ENCODE peak calls at places on chromosome X, in six cellular contexts. V is stomach, N is SK-N-SH, L is suprapubic skin, J is sigmoid colon, D is K562. S is an unnamed sample. For H3K4me1, the result is how much of the 10 kb centered on the place peaks cover.

GRCh38 chrX:15310117-15310516 is 5.3 kb downstream of the ASB11 start:
- DNase-seq in V (peak), N (no peak), L (no peak), J (no peak), D (no peak), S (no peak)

GRCh38 chrX:16946971-16947562 is 609 bp downstream of the REPS2 start:
- DNase-seq in V (peak), N (no peak), L (no peak), J (peak), D (no peak), S (peak)

GRCh38 chrX:16484338-16484737 is 165.6 kb upstream of the S100G start:
- DNase-seq in V (no peak), N (no peak), L (no peak), J (no peak), D (no peak), S (no peak)

GRCh38 chrX:137945470-137945869 is 379.5 kb downstream of the ZIC3 start:
- DNase-seq in V (no peak), N (no peak), L (no peak), J (no peak), D (no peak), S (no peak)

GRCh38 chrX:78573630-78574029 is 85.5 kb downstream of the RTL3 start:
- DNase-seq in V (no peak), N (no peak), L (no peak), J (no peak), D (no peak), S (no peak)

GRCh38 chrX:134396174-134396573 is 63.8 kb upstream of the HPRT1 start:
- DNase-seq in V (no peak), N (peak), L (no peak), J (no peak), D (no peak), S (no peak)

GRCh38 chrX:40157228-40158035 is 59.7 kb upstream of the BCOR start:
- DNase-seq in V (no peak), N (no peak), L (no peak), J (no peak), D (no peak), S (no peak)

GRCh38 chrX:103464071-103464773 is 55.1 kb downstream of the RAB40A start:
- DNase-seq in V (no peak), N (peak), L (no peak), J (no peak), D (peak), S (peak)

GRCh38 chrX:57265126-57265525 is 21.4 kb upstream of the FAAH2 start:
- DNase-seq in V (no peak), N (no peak), L (no peak), J (no peak), D (no peak), S (no peak)

GRCh38 chrX:129565046-129565649 is 25.1 kb downstream of the OCRL start:
- DNase-seq in V (peak), N (no peak), L (no peak), J (no peak), D (no peak), S (no peak)

GRCh38 chrX:71930298-71930697 is 19.7 kb downstream of the NHSL2 start:
- DNase-seq in V (no peak), N (no peak), L (no peak), J (no peak), D (no peak), S (no peak)

GRCh38 chrX:105822138-105823091 is at the start of gene NRK:
- DNase-seq in V (no peak), N (peak), L (no peak), J (peak), D (no peak), S (no peak)

GRCh38 chrX:79369871-79370270 is 2.7 kb upstream of the ITM2A start:
- DNase-seq in V (no peak), N (no peak), L (no peak), J (no peak), D (no peak), S (no peak)

GRCh38 chrX:63466690-63467089 is 115.6 kb upstream of the SPIN4 start:
- DNase-seq in V (no peak), N (no peak), L (no peak), J (no peak), D (no peak), S (no peak)

GRCh38 chrX:5632887-5633286 is 595.8 kb downstream of the NLGN4X start:
- DNase-seq in V (no peak), N (no peak), L (no peak), J (no peak), D (no peak), S (no peak)

GRCh38 chrX:132022863-132023116 is 312 bp upstream of the STK26 start:
- DNase-seq in V (no peak), N (no peak), L (no peak), J (no peak), D (no peak), S (no peak)

GRCh38 chrX:69305333-69306062 is 140.2 kb upstream of the PJA1 start:
- DNase-seq in V (no peak), N (no peak), L (no peak), J (no peak), D (no peak), S (no peak)

GRCh38 chrX:21840199-21840557 is 761 bp downstream of the MBTPS2 start:
- DNase-seq in V (no peak), N (no peak), L (no peak), J (no peak), D (no peak), S (no peak)

GRCh38 chrX:132837971-132838370 is 120.5 kb downstream of the HS6ST2 start:
- DNase-seq in V (no peak), N (no peak), L (no peak), J (no peak), D (no peak), S (peak)

GRCh38 chrX:118577041-118577440 is 81.4 kb downstream of the DOCK11 start:
- DNase-seq in V (peak), N (no peak), L (no peak), J (peak), D (no peak), S (no peak)

GRCh38 chrX:39726810-39727209 is 370.9 kb downstream of the BCOR start:
- DNase-seq in V (no peak), N (peak), L (no peak), J (peak), D (no peak), S (peak)

GRCh38 chrX:39688576-39689373 is 409.0 kb downstream of the BCOR start:
- DNase-seq in V (peak), N (peak), L (no peak), J (peak), D (peak), S (peak)

GRCh38 chrX:71616672-71617529 is 1.4 kb downstream of the CXCR3 start:
- DNase-seq in V (no peak), N (peak), L (no peak), J (no peak), D (no peak), S (peak)

GRCh38 chrX:131572372-131573014 is 28.6 kb downstream of the OR13H1 start:
- DNase-seq in V (no peak), N (no peak), L (no peak), J (no peak), D (no peak), S (no peak)

GRCh38 chrX:10163031-10163430 is 6.3 kb downstream of the CLCN4 start:
- DNase-seq in V (no peak), N (no peak), L (no peak), J (no peak), D (no peak), S (no peak)

GRCh38 chrX:128975716-128976115 is 547.6 kb downstream of the SMARCA1 start:
- DNase-seq in V (peak), N (peak), L (no peak), J (no peak), D (peak), S (peak)

GRCh38 chrX:38305971-38306370 is 21.3 kb downstream of the RPGR start:
- DNase-seq in V (no peak), N (no peak), L (no peak), J (no peak), D (no peak), S (no peak)

GRCh38 chrX:8237718-8238117 is 66.7 kb upstream of the VCX2 start:
- DNase-seq in V (no peak), N (no peak), L (no peak), J (no peak), D (no peak), S (no peak)

GRCh38 chrX:10017866-10018265 is 50.7 kb downstream of the CLDN34 start:
- DNase-seq in V (no peak), N (no peak), L (no peak), J (peak), D (no peak), S (no peak)

DNA sequence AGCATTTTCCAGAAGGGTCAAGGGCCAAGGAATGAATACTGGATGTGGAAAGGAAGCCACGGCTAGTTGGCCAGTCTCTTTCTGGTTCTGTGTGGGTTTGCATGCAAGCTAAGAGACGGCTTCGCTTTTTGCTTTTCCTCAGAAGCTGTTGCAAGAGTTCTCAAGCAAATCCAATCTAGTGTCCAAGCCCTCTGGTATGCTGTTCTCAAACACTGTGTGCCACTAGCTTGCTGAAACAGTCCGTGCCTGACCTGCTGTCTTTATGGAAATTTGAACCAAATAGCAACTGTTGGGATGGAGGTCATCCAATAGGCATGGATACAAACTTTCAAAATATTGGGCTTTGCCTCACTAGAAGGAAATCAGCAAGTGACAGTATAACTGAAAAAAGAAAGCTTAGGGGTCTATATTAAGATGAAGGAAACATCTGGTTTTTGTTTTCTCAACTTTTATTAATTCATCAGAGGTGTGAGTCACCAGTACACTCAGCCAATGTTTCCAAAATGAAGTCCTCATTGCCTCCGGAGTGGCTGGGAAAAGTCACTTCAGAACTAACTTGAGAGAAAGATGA is 70.5 kb downstream of the SLC9A6 start:
- DNase-seq in V (no peak), N (no peak), L (no peak), J (peak), D (no peak), S (no peak)
- TF ChIP-seq EP300 in V (peak), N (no peak), L (peak), J (peak), D (no peak), S (peak)

DNA sequence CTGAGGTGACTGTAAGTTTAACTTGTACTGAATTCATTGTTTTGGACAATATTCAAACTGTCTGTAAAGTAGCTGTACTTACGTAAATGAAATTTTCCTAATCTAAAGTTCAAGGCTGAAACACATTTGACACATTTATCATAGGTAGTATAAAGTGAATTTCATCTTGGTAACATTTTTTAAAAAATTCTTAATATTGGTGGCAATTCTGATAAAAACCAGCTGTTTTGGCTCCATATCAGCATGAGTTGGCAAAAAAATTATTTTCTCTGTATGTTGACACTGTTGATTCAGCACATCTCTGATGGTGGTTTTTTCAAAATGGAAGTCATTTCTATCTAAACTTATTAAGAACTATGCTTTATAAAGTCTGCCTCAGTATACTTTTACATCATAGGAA is 30.9 kb downstream of the CXorf58 start:
- DNase-seq in V (no peak), N (no peak), L (no peak), J (no peak), D (peak), S (no peak)
- TF ChIP-seq POLR2AphosphoS5 in V (no peak), N (no peak), L (no peak), J (no peak), D (no peak), S (no peak)

GRCh38 chrX:2435465-2435864 is 65.3 kb downstream of the DHRSX start:
- DNase-seq in V (no peak), N (no peak), L (no peak), J (no peak), D (no peak), S (no peak)
- H3K4me1 ChIP-seq in V (under half), N (under half), L (under half), J (under half), D (under half), S (under half)

GRCh38 chrX:124440674-124441073 is 94.3 kb downstream of the SH2D1A start:
- DNase-seq in V (no peak), N (no peak), L (no peak), J (no peak), D (no peak), S (no peak)
- TF ChIP-seq EP300 in V (no peak), N (no peak), L (no peak), J (no peak), D (no peak), S (no peak)

GRCh38 chrX:1417921-1418875 is 26.3 kb upstream of the SLC25A6 start:
- DNase-seq in V (no peak), N (no peak), L (peak), J (peak), D (no peak), S (no peak)
- TF ChIP-seq POLR2AphosphoS5 in V (no peak), N (no peak), L (no peak), J (no peak), D (no peak), S (no peak)

DNA sequence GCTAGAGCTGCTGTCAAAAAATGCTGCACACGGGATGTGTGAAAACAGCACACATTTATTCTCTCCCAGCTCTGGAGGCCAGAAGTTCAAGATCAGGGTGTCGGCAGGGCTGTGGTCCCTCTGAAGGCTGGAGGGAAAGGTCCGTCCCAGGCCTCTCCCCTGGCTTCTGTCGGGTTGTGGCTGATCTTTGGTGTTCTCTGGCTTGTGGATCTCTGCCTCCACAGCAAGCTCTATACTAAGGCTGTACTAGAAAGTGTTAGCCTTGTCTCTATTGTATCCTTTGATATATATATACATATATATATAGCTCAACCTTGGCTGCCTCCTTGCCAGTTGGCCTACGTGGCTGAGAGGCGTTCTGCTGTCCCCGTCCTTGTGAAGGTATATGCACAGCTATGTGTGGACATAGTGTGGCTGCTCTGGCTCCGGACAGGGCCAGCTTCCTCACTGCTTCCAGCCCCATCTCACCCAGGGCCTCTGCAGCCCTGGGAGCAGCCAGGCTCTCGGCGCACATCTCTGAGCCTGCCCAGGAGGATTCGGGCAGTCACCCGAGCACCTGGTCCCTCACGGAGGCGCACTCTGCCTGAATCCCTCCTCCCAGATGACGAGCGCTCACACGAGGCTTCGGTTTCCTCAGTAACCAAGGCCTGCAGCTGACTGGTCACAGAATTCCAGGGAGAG is 14.9 kb upstream of the DUSP9 start:
- DNase-seq in V (no peak), N (peak), L (no peak), J (peak), D (no peak), S (no peak)
- H3K4me1 ChIP-seq in V (under half), N (under half), L (under half), J (under half), D (under half), S (under half)

GRCh38 chrX:53223955-53224859 is 800 bp downstream of the KDM5C start:
- DNase-seq in V (no peak), N (peak), L (peak), J (no peak), D (peak), S (peak)

GRCh38 chrX:53230116-53230515 is 5.1 kb upstream of the KDM5C start:
- DNase-seq in V (no peak), N (no peak), L (no peak), J (no peak), D (no peak), S (no peak)

GRCh38 chrX:53227224-53227765 is 2.3 kb upstream of the KDM5C start:
- DNase-seq in V (no peak), N (no peak), L (no peak), J (no peak), D (no peak), S (no peak)

GRCh38 chrX:53223068-53223693 is 1.8 kb downstream of the KDM5C start:
- DNase-seq in V (no peak), N (no peak), L (no peak), J (no peak), D (no peak), S (peak)

DNA sequence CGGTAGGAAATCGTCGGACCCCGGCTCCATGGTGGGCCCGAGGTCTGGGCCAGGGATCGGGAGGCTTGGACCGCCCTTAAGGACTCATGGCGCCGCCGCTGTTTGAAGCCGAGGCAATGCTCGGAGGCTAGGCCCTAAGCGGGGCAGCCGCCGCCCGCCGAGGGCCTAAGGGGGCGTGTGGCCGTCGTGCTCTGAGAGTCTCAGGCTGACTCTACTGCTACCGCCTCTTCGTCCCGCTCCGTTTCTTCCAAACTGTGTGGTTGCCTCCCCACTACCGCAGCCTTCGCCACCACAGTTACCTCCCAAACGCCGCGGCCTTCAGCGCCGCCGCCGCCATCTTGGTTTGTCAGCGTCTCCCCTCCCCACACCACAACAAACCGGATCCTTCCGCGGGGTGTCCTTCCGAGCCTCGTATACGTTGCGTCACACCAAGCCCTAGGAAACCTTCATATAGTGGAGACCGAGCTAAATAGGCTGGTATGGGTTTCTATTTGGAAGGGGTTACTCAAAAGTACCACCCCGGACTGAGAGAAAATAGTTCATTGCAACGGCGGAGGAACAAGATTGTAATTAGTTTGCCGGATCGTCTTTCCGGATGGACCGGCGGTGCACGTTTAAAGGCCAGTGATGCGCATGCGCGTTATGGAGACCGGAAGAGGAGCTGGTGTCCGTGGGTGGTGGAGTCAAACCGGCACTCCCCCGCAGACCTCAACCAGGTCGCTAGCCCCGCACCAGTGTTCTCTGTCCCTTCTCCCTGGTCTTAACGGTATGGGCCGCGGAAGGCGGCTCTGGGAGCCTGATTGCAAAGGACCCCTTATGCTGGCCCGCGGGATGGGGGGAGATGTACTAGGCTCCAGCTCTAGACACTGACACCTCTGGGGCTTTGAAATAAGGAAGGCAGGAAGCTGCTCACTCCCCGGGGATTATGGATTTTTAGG is at the start of gene KDM5C:
- DNase-seq in V (peak), N (peak), L (peak), J (peak), D (peak), S (peak)
- TF ChIP-seq EP300 in V (no peak), N (no peak), L (no peak), J (no peak), D (peak), S (no peak)

GRCh38 chrX:141733371-141733770 is 34.8 kb upstream of the SPANXD start:
- DNase-seq in V (no peak), N (no peak), L (no peak), J (no peak), D (no peak), S (no peak)
- TF ChIP-seq POLR2AphosphoS5 in V (no peak), N (no peak), L (no peak), J (no peak), D (no peak), S (no peak)

DNA sequence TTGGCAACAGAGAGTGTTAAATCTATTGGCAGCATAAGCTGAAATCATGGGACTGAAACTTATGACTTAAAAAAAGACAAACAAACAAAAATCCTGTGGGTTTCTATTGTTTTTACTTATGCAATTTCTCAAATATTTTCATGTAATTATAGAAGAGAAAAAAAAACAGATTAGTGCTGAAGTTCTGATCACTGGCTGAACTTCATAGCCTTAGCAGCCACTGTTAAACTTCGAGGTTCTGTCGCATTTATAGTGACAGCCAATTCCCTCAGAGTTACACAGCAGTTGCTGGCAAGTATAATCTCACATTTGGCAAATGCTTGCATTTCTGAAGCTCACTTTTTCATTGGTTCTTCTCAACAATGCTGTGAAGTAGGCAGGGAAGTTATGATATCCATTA is 748.9 kb upstream of the MAGEB2 start:
- DNase-seq in V (no peak), N (no peak), L (no peak), J (no peak), D (no peak), S (no peak)
- H3K4me1 ChIP-seq in V (under half), N (under half), L (under half), J (under half), D (under half), S (under half)

S was measured in transverse colon.